ENCODE peak calls at places on chromosomes 5 and 9, in four cellular contexts. K is non-pigmented ciliary epithelial cell; Q is activated CD4-positive, alpha-beta T cell treated with anti-CD3 and anti-CD28 coated beads, Interleukin-2, amount 50 U/mL, for 1 hour; V is head of caudate nucleus. U is an unnamed sample.

GRCh38 chr9:135468866-135469521 is 10.6 kb upstream of the PPP1R26 start:
- DNase-seq in K (no peak), Q (peak; percentile 29), V (peak; percentile 38), U (no peak)

GRCh38 chr9:133579601-133580415 is 29.4 kb downstream of the FAM163B start:
- DNase-seq in K (no peak), Q (no peak), V (no peak), U (no peak)

GRCh38 chr9:32344551-32345182 is 39.8 kb upstream of the ACO1 start:
- DNase-seq in K (no peak), Q (no peak), V (no peak), U (no peak)

GRCh38 chr5:132662925-132663770 is 5.2 kb downstream of the IL13 start:
- DNase-seq in K (no peak), Q (no peak), V (no peak), U (no peak)

GRCh38 chr5:5017827-5018559 is 122.1 kb upstream of the ADAMTS16 start:
- DNase-seq in K (no peak), Q (no peak), V (no peak), U (no peak)

GRCh38 chr5:123421773-123422172 is 1.4 kb downstream of the CEP120 start:
- DNase-seq in K (no peak), Q (no peak), V (no peak), U (no peak)

GRCh38 chr9:135478858-135479468 is 619 bp upstream of the PPP1R26 start:
- DNase-seq in K (no peak), Q (no peak), V (peak; percentile 43), U (no peak)

GRCh38 chr5:151040211-151040747 is 19.9 kb downstream of the GPX3 start:
- DNase-seq in K (no peak), Q (no peak), V (no peak), U (no peak)

GRCh38 chr9:114505187-114506081 is at the start of gene WHRN:
- DNase-seq in K (no peak), Q (peak; percentile 91), V (peak; percentile 94), U (peak; percentile 71)

GRCh38 chr5:143796110-143796509 is 15.9 kb upstream of the HMHB1 start:
- DNase-seq in K (no peak), Q (no peak), V (no peak), U (no peak)

GRCh38 chr9:137411260-137411659 is 11.7 kb downstream of the EXD3 start:
- DNase-seq in K (no peak), Q (no peak), V (no peak), U (no peak)

GRCh38 chr5:179417696-179418095 is 72.4 kb upstream of the ADAMTS2 start:
- DNase-seq in K (no peak), Q (no peak), V (no peak), U (no peak)

GRCh38 chr9:6417186-6417585 is 4.2 kb downstream of the UHRF2 start:
- DNase-seq in K (no peak), Q (no peak), V (no peak), U (no peak)

GRCh38 chr5:154755361-154756202 is at the start of gene LARP1:
- DNase-seq in K (no peak), Q (peak; percentile 18), V (peak; percentile 42), U (peak; percentile 53)

GRCh38 chr5:124824637-124825158 is 78.3 kb upstream of the ZNF608 start:
- DNase-seq in K (peak; percentile 76), Q (no peak), V (no peak), U (no peak)

GRCh38 chr9:101397746-101398334 is 578 bp downstream of the MRPL50 start:
- DNase-seq in K (no peak), Q (no peak), V (no peak), U (no peak)

GRCh38 chr5:152606739-152607138 is 201.7 kb upstream of the NMUR2 start:
- DNase-seq in K (no peak), Q (no peak), V (no peak), U (no peak)

GRCh38 chr9:72292184-72292787 is 72.7 kb downstream of the ZFAND5 start:
- DNase-seq in K (no peak), Q (no peak), V (no peak), U (peak; percentile 47)

GRCh38 chr5:111548312-111548930 is 36.1 kb upstream of the STARD4 start:
- DNase-seq in K (no peak), Q (no peak), V (no peak), U (no peak)

GRCh38 chr5:178688551-178688950 is 41.9 kb downstream of the ZNF354A start:
- DNase-seq in K (no peak), Q (no peak), V (no peak), U (no peak)

GRCh38 chr9:128787583-128788156 is 617 bp downstream of the TBC1D13 start:
- DNase-seq in K (no peak), Q (no peak), V (peak; percentile 32), U (peak; percentile 24)

GRCh38 chr5:175288048-175288621 is 155.8 kb downstream of the DRD1 start:
- DNase-seq in K (peak; percentile 35), Q (no peak), V (no peak), U (peak; percentile 59)

GRCh38 chr5:132238901-132239500 is 11.3 kb upstream of the P4HA2 start:
- DNase-seq in K (no peak), Q (no peak), V (no peak), U (no peak)

GRCh38 chr9:28882528-28882927 is 1309.2 kb upstream of the C9orf72 start:
- DNase-seq in K (no peak), Q (no peak), V (no peak), U (no peak)

GRCh38 chr9:95796029-95796428 is 79.5 kb upstream of the ERCC6L2 start:
- DNase-seq in K (no peak), Q (no peak), V (no peak), U (no peak)

GRCh38 chr5:7850533-7851239 is at the start of gene CFAP90:
- DNase-seq in K (no peak), Q (no peak), V (peak; percentile 50), U (no peak)